ENCODE peak calls at places on chromosomes 13 and 19, in four cellular contexts. One of them, this sample, is unnamed.

GRCh38 chr13:45299194-45299593 is 41.8 kb downstream of the TPT1 start:
- DNase-seq in GM12878: no peak
- DNase-seq in K562: no peak
- DNase-seq in HepG2: no peak
- DNase-seq in this sample: no peak

GRCh38 chr19:17121736-17122293 is 46.2 kb downstream of the MYO9B start:
- DNase-seq in GM12878: no peak
- DNase-seq in K562: no peak
- DNase-seq in HepG2: no peak
- DNase-seq in this sample: no peak

GRCh38 chr19:50003810-50004419 is 21.3 kb downstream of the VRK3 start:
- DNase-seq in GM12878: peak
- DNase-seq in K562: peak
- DNase-seq in HepG2: no peak
- DNase-seq in this sample: no peak

GRCh38 chr19:2887391-2887914 is 13.3 kb upstream of the ZNF57 start:
- DNase-seq in GM12878: no peak
- DNase-seq in K562: peak
- DNase-seq in HepG2: peak
- DNase-seq in this sample: no peak

GRCh38 chr19:41934849-41935374 is 6.7 kb upstream of the ERFL start:
- DNase-seq in GM12878: no peak
- DNase-seq in K562: peak
- DNase-seq in HepG2: peak
- DNase-seq in this sample: peak

GRCh38 chr19:45098521-45099464 is 5.8 kb downstream of the PPP1R37 start:
- DNase-seq in GM12878: no peak
- DNase-seq in K562: no peak
- DNase-seq in HepG2: peak
- DNase-seq in this sample: no peak

GRCh38 chr19:29841209-29841558 is 29.4 kb downstream of the CCNE1 start:
- DNase-seq in GM12878: no peak
- DNase-seq in K562: no peak
- DNase-seq in HepG2: peak
- DNase-seq in this sample: no peak

GRCh38 chr19:41774515-41774980 is 19.2 kb downstream of the CEACAM6 start:
- DNase-seq in GM12878: no peak
- DNase-seq in K562: no peak
- DNase-seq in HepG2: no peak
- DNase-seq in this sample: no peak

GRCh38 chr13:52851153-52851962 is 2.9 kb upstream of the PCDH8 start:
- DNase-seq in GM12878: peak
- DNase-seq in K562: no peak
- DNase-seq in HepG2: peak
- DNase-seq in this sample: no peak

GRCh38 chr13:35512271-35512920 is 35.9 kb upstream of the MAB21L1 start:
- DNase-seq in GM12878: no peak
- DNase-seq in K562: no peak
- DNase-seq in HepG2: no peak
- DNase-seq in this sample: no peak

GRCh38 chr19:48085904-48086864 is 24.4 kb downstream of the PLA2G4C start:
- DNase-seq in GM12878: no peak
- DNase-seq in K562: no peak
- DNase-seq in HepG2: no peak
- DNase-seq in this sample: no peak

GRCh38 chr19:15187026-15188007 is 13.5 kb downstream of the NOTCH3 start:
- DNase-seq in GM12878: no peak
- DNase-seq in K562: peak
- DNase-seq in HepG2: no peak
- DNase-seq in this sample: no peak

GRCh38 chr13:100396771-100397170 is 191.8 kb downstream of the GGACT start:
- DNase-seq in GM12878: no peak
- DNase-seq in K562: no peak
- DNase-seq in HepG2: no peak
- DNase-seq in this sample: no peak

GRCh38 chr19:54517483-54517882 is 14.9 kb downstream of the LAIR2 start:
- DNase-seq in GM12878: no peak
- DNase-seq in K562: peak
- DNase-seq in HepG2: peak
- DNase-seq in this sample: peak

GRCh38 chr13:45200701-45201230 is at the start of gene KCTD4:
- DNase-seq in GM12878: no peak
- DNase-seq in K562: no peak
- DNase-seq in HepG2: no peak
- DNase-seq in this sample: no peak

GRCh38 chr19:19146000-19146608 is 7.8 kb upstream of the TMEM161A start:
- DNase-seq in GM12878: no peak
- DNase-seq in K562: peak
- DNase-seq in HepG2: peak
- DNase-seq in this sample: peak

GRCh38 chr19:32165750-32166149 is 179.7 kb upstream of the ZNF507 start:
- DNase-seq in GM12878: no peak
- DNase-seq in K562: no peak
- DNase-seq in HepG2: no peak
- DNase-seq in this sample: no peak

GRCh38 chr13:114107686-114108081 is 24.7 kb downstream of the RASA3 start:
- DNase-seq in GM12878: no peak
- DNase-seq in K562: no peak
- DNase-seq in HepG2: no peak
- DNase-seq in this sample: no peak

GRCh38 chr13:52165410-52165809 is 6.0 kb upstream of the NEK3 start:
- DNase-seq in GM12878: no peak
- DNase-seq in K562: no peak
- DNase-seq in HepG2: no peak
- DNase-seq in this sample: no peak

GRCh38 chr19:16118489-16119033 is 6.9 kb downstream of the RAB8A start:
- DNase-seq in GM12878: peak
- DNase-seq in K562: no peak
- DNase-seq in HepG2: no peak
- DNase-seq in this sample: no peak

GRCh38 chr13:30045916-30046704 is 195.7 kb upstream of the UBL3 start:
- DNase-seq in GM12878: no peak
- DNase-seq in K562: no peak
- DNase-seq in HepG2: no peak
- DNase-seq in this sample: peak

DNA sequence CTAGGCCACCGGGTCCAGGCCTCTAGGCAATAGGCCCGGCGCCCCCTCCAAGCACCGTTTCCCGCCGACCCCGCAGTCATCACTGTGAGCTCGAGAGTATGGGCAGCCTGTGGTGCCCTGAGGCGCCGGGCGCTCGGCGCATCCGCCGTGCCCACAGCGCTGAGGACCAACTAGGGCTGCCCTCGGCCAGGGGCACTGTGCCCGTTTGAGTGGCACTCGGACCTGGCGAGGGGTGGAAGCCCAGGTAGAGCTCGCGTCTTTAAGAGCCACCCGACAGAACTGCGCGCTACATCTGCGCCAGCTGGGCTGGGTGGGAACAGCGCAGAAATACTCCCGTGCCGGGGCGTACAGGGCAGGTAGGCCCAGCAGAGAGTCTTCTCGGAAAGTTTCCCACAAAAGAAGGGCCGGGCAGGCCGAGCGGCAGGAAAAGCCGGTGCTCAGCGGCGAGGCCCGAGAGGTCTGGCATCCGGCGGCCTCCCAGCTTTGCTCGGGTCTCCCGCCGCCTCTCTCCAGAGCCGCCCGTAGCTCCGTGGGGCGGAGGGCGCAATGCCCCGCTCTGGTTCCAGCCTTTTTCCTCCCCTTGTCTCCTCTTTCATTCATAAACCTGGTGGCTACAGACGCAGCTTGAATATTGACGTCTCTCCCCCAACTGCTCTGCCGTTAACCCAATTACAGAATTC is 5.4 kb upstream of the SOX1 start:
- DNase-seq in GM12878: no peak
- DNase-seq in K562: no peak
- DNase-seq in HepG2: no peak
- DNase-seq in this sample: no peak
- TF ChIP-seq HDAC6 in GM12878: no peak
- TF ChIP-seq HDAC6 in K562: no peak
- TF ChIP-seq HDAC6 in HepG2: no peak
- TF ChIP-seq HDAC6 in this sample: no peak

GRCh38 chr13:41077475-41077874 is 16.2 kb downstream of the WBP4 start:
- DNase-seq in GM12878: no peak
- DNase-seq in K562: no peak
- DNase-seq in HepG2: no peak
- DNase-seq in this sample: no peak

GRCh38 chr13:41075485-41075884 is 14.2 kb downstream of the WBP4 start:
- DNase-seq in GM12878: no peak
- DNase-seq in K562: no peak
- DNase-seq in HepG2: no peak
- DNase-seq in this sample: no peak

GRCh38 chr13:41071775-41072174 is 10.5 kb downstream of the WBP4 start:
- DNase-seq in GM12878: no peak
- DNase-seq in K562: no peak
- DNase-seq in HepG2: no peak
- DNase-seq in this sample: no peak

GRCh38 chr13:41074523-41074922 is 13.2 kb downstream of the WBP4 start:
- DNase-seq in GM12878: no peak
- DNase-seq in K562: no peak
- DNase-seq in HepG2: no peak
- DNase-seq in this sample: no peak

DNA sequence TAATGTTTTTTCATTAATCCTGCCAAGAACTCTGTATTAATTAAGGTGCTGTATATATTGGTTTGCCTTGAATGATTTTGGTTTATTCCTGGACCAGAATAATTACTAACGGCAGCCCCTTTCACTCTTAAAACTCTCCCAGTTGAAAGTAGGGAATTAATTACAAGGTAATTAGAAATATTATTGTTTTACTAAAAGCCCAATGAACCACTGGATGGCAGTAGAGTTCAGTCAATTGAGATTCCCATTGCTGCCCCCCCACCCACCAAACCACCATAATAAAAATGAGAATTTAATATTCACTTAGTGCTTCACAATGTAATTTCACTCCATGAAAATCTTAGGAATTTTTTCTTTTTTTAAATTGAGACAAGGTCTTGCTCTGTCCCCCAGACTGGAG is 13.7 kb downstream of the WBP4 start:
- DNase-seq in GM12878: no peak
- DNase-seq in K562: peak
- DNase-seq in HepG2: no peak
- DNase-seq in this sample: no peak
- TF ChIP-seq HDAC6 in GM12878: no peak
- TF ChIP-seq HDAC6 in K562: no peak
- TF ChIP-seq HDAC6 in HepG2: no peak
- TF ChIP-seq HDAC6 in this sample: no peak

GRCh38 chr13:110523180-110523579 is 38.3 kb downstream of the RAB20 start:
- DNase-seq in GM12878: no peak
- DNase-seq in K562: no peak
- DNase-seq in HepG2: no peak
- DNase-seq in this sample: no peak

GRCh38 chr13:110524484-110525254 is 36.9 kb downstream of the RAB20 start:
- DNase-seq in GM12878: no peak
- DNase-seq in K562: peak
- DNase-seq in HepG2: no peak
- DNase-seq in this sample: no peak

GRCh38 chr13:110528371-110528770 is 33.2 kb downstream of the RAB20 start:
- DNase-seq in GM12878: no peak
- DNase-seq in K562: no peak
- DNase-seq in HepG2: no peak
- DNase-seq in this sample: no peak

GRCh38 chr13:110523838-110524237 is 37.7 kb downstream of the RAB20 start:
- DNase-seq in GM12878: no peak
- DNase-seq in K562: no peak
- DNase-seq in HepG2: no peak
- DNase-seq in this sample: no peak

GRCh38 chr13:110525328-110526319 is 35.9 kb downstream of the RAB20 start:
- DNase-seq in GM12878: peak
- DNase-seq in K562: no peak
- DNase-seq in HepG2: no peak
- DNase-seq in this sample: no peak
- TF ChIP-seq HDAC6 in GM12878: no peak
- TF ChIP-seq HDAC6 in K562: no peak
- TF ChIP-seq HDAC6 in HepG2: no peak
- TF ChIP-seq HDAC6 in this sample: no peak

DNA sequence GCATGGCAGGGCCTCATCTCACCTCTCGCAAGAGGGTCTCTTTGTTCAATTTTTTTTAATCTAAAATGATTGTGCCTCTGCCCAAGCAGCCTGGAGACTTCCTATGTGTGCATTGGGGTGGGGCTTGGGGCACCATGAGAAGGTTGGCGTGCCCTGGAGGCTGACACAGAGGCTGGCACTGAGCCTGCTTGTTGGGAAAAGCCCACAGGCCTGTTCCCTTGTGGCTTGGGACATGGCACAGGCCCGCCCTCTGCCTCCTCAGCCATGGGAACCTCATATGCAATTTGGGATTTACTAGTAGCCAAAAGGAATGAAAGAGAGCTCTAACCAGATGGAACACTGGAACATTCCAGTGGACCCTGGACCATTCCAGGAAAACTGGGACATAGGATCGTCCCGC is 8.0 kb downstream of the FXYD3 start:
- DNase-seq in GM12878: no peak
- DNase-seq in K562: no peak
- DNase-seq in HepG2: no peak
- DNase-seq in this sample: no peak
- TF ChIP-seq HDAC6 in GM12878: no peak
- TF ChIP-seq HDAC6 in K562: no peak
- TF ChIP-seq HDAC6 in HepG2: no peak
- TF ChIP-seq HDAC6 in this sample: no peak

GRCh38 chr13:43268632-43269031 is 245.2 kb downstream of the DNAJC15 start:
- DNase-seq in GM12878: no peak
- DNase-seq in K562: no peak
- DNase-seq in HepG2: no peak
- DNase-seq in this sample: no peak
- TF ChIP-seq HDAC6 in GM12878: no peak
- TF ChIP-seq HDAC6 in K562: no peak
- TF ChIP-seq HDAC6 in HepG2: no peak
- TF ChIP-seq HDAC6 in this sample: no peak

This sample was measured in H1.